ENCODE peak calls at places on chromosomes 4 and X, in six cellular contexts. A is transverse colon; I is effector CD4-positive, alpha-beta T cell; N is cardiac fibroblast; U is NCI-H345; V is psoas muscle. G is an unnamed sample.

GRCh38 chr4:15744016-15744415 is 34.1 kb upstream of the CD38 start:
- DNase-seq in U (no peak), N (no peak), V (no peak), I (no peak), A (no peak), G (no peak)

GRCh38 chr4:41120297-41121217 is 93.8 kb downstream of the APBB2 start:
- DNase-seq in U (no peak), I (no peak), N (peak), A (peak), V (peak), G (no peak)

GRCh38 chr4:105181259-105181658 is 34.6 kb downstream of the TET2 start:
- DNase-seq in V (no peak), U (no peak), A (no peak), I (no peak), N (no peak), G (no peak)

GRCh38 chr4:73456177-73457022 is 20.4 kb downstream of the AFP start:
- DNase-seq in I (no peak), U (no peak), V (no peak), A (no peak), N (no peak), G (no peak)

GRCh38 chrX:19888419-19888879 is 1.0 kb upstream of the SH3KBP1 start:
- DNase-seq in I (peak), N (peak), A (no peak), V (no peak), U (peak), G (no peak)

GRCh38 chrX:153726286-153727107 is 1.8 kb downstream of the ABCD1 start:
- DNase-seq in U (peak), A (peak), N (peak), I (no peak), V (peak), G (peak)

GRCh38 chr4:72283357-72283756 is 251.6 kb downstream of the NPFFR2 start:
- DNase-seq in V (no peak), A (no peak), I (no peak), N (no peak), U (no peak), G (no peak)

GRCh38 chrX:118655561-118656246 is 71.7 kb upstream of the IL13RA1 start:
- DNase-seq in I (no peak), V (no peak), N (peak), A (no peak), U (no peak), G (no peak)

G was measured in T-helper 9 cell.